ENCODE peak calls at places on chromosomes 5 and 9, in eight cellular contexts. L is HFF-Myc, M is Caco-2, G is heart right ventricle, S is astrocyte of the spinal cord, V is fibroblast of mammary gland, H is A549, W is AG10803. F is an unnamed sample.

GRCh38 chr5:160621503-160621902 is 199.8 kb downstream of the PTTG1 start:
- DNase-seq in L (no peak), M (no peak), G (no peak), S (no peak), V (no peak), H (no peak), W (no peak), F (no peak)

GRCh38 chr9:133991964-133992779 is at the start of gene VAV2:
- DNase-seq in L (no peak), M (peak; percentile 76), G (peak; percentile 75), S (peak; percentile 56), V (peak; percentile 45), H (peak; percentile 35), W (peak; percentile 63), F (peak; percentile 62)

GRCh38 chr5:54224083-54224836 is 86.1 kb downstream of the ARL15 start:
- DNase-seq in L (no peak), M (no peak), G (no peak), S (no peak), V (peak; percentile 27), H (no peak), W (peak; percentile 21), F (peak; percentile 34)

GRCh38 chr5:158921441-158922262 is 178.1 kb downstream of the EBF1 start:
- DNase-seq in L (no peak), M (no peak), G (no peak), S (no peak), V (peak; percentile 38), H (no peak), W (peak; percentile 36), F (no peak)

GRCh38 chr5:173307695-173308094 is 20.5 kb downstream of the STC2 start:
- DNase-seq in L (no peak), M (no peak), G (no peak), S (no peak), V (no peak), H (no peak), W (no peak), F (no peak)

GRCh38 chr5:160260881-160261815 is 31.8 kb downstream of the FABP6 start:
- DNase-seq in L (no peak), M (peak; percentile 97), G (no peak), S (peak; percentile 93), V (peak; percentile 24), H (no peak), W (no peak), F (peak; percentile 98)

GRCh38 chr9:13274901-13275641 is 4.4 kb downstream of the MPDZ start:
- DNase-seq in L (no peak), M (no peak), G (no peak), S (peak; percentile 66), V (peak; percentile 63), H (no peak), W (peak; percentile 66), F (peak; percentile 56)

GRCh38 chr5:33010851-33011250 is 299.7 kb downstream of the NPR3 start:
- DNase-seq in L (no peak), M (no peak), G (no peak), S (peak; percentile 27), V (peak; percentile 44), H (no peak), W (peak; percentile 59), F (no peak)

GRCh38 chr9:468766-469496 is 254.3 kb downstream of the DOCK8 start:
- DNase-seq in L (no peak), M (no peak), G (no peak), S (no peak), V (no peak), H (no peak), W (no peak), F (no peak)

GRCh38 chr9:126861707-126862460 is 1.4 kb downstream of the ZBTB34 start:
- DNase-seq in L (no peak), M (no peak), G (no peak), S (no peak), V (peak; percentile 68), H (no peak), W (peak; percentile 53), F (peak; percentile 84)

GRCh38 chr9:969693-970309 is 6.7 kb upstream of the DMRT3 start:
- DNase-seq in L (no peak), M (no peak), G (no peak), S (no peak), V (no peak), H (no peak), W (no peak), F (no peak)

GRCh38 chr5:172683696-172684464 is 42.8 kb downstream of the NEURL1B start:
- DNase-seq in L (no peak), M (no peak), G (no peak), S (no peak), V (no peak), H (no peak), W (no peak), F (no peak)

GRCh38 chr9:22119537-22120167 is 110.5 kb upstream of the CDKN2B start:
- DNase-seq in L (no peak), M (no peak), G (no peak), S (peak; percentile 63), V (peak; percentile 70), H (no peak), W (peak; percentile 47), F (peak; percentile 39)

GRCh38 chr5:153619706-153620105 is 129.2 kb downstream of the GRIA1 start:
- DNase-seq in L (no peak), M (no peak), G (no peak), S (peak; percentile 62), V (peak; percentile 63), H (no peak), W (peak; percentile 31), F (peak; percentile 39)

GRCh38 chr5:158537343-158537742 is 562.4 kb downstream of the EBF1 start:
- DNase-seq in L (no peak), M (no peak), G (no peak), S (no peak), V (no peak), H (no peak), W (no peak), F (no peak)

GRCh38 chr5:88119535-88119934 is 149.1 kb downstream of the TMEM161B start:
- DNase-seq in L (no peak), M (no peak), G (no peak), S (peak; percentile 7), V (no peak), H (no peak), W (no peak), F (no peak)

GRCh38 chr5:42515504-42515903 is 92.3 kb downstream of the GHR start:
- DNase-seq in L (no peak), M (no peak), G (no peak), S (no peak), V (no peak), H (no peak), W (no peak), F (no peak)

GRCh38 chr5:179777909-179778308 is 15.9 kb upstream of the LTC4S start:
- DNase-seq in L (no peak), M (no peak), G (no peak), S (no peak), V (no peak), H (no peak), W (no peak), F (no peak)

GRCh38 chr9:72280913-72281500 is 84.0 kb downstream of the ZFAND5 start:
- DNase-seq in L (peak; percentile 42), M (peak; percentile 38), G (peak; percentile 62), S (peak; percentile 68), V (peak; percentile 62), H (peak; percentile 63), W (peak; percentile 68), F (peak; percentile 76)

GRCh38 chr9:93603906-93604326 is 27.5 kb downstream of the PHF2 start:
- DNase-seq in L (no peak), M (no peak), G (no peak), S (no peak), V (no peak), H (no peak), W (no peak), F (no peak)

DNA sequence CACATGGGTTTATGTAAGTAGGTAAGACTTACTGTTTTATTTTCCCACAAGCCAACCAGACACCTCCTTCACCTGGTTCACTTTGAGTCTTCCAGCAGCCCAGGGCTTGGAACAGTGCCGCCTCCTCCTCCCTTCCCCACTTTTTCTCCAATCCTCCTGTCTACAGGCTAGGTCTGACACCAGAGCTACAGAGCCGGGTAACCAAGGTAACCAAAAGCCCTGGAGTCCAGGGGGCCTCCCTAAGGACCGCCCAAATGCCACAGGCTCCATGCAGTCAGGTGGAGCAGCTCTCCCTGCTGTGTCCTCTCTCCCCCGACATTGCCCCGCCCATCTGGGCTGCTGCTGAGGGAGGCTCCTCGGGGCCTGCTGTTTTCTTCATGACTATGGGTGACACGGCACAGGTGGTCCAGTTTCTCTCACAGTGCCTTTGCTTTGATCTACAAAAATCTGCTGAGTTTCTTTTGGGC is 138.0 kb upstream of the EFNA5 start:
- DNase-seq in L (no peak), M (peak; percentile 61), G (no peak), S (peak; percentile 19), V (no peak), H (no peak), W (no peak), F (no peak)
- H3K4me3 ChIP-seq in L (no peak overlapping the region), M (no peak overlapping the region), G (no peak overlapping the region), S (no peak overlapping the region), V (no peak overlapping the region), H (no peak overlapping the region), W (no peak overlapping the region), F (no peak overlapping the region)

GRCh38 chr9:130110596-130111021 is 56.9 kb downstream of the GPR107 start:
- DNase-seq in L (no peak), M (no peak), G (no peak), S (peak; percentile 61), V (peak; percentile 49), H (no peak), W (peak; percentile 40), F (peak; percentile 29)

GRCh38 chr9:130111805-130112204 is 58.1 kb downstream of the GPR107 start:
- DNase-seq in L (no peak), M (no peak), G (no peak), S (no peak), V (no peak), H (no peak), W (no peak), F (no peak)

GRCh38 chr9:130107955-130108354 is 54.2 kb downstream of the GPR107 start:
- DNase-seq in L (no peak), M (no peak), G (no peak), S (no peak), V (no peak), H (no peak), W (no peak), F (no peak)

GRCh38 chr9:130112244-130113151 is 58.8 kb downstream of the GPR107 start:
- DNase-seq in L (no peak), M (no peak), G (no peak), S (no peak), V (no peak), H (no peak), W (no peak), F (no peak)

GRCh38 chr9:130110166-130110565 is 56.5 kb downstream of the GPR107 start:
- DNase-seq in L (no peak), M (no peak), G (no peak), S (no peak), V (no peak), H (no peak), W (no peak), F (no peak)
- TF ChIP-seq CTCF in L (no peak), M (no peak), G (no peak), S (peak; percentile 47), V (no peak), H (no peak), W (no peak), F (no peak)

GRCh38 chr9:129236441-129237145 is 58.5 kb upstream of the IER5L start:
- DNase-seq in L (no peak), M (no peak), G (no peak), S (no peak), V (no peak), H (no peak), W (no peak), F (no peak)
- H3K4me3 ChIP-seq in L (no peak overlapping the region), M (no peak overlapping the region), G (no peak overlapping the region), S (no peak overlapping the region), V (no peak overlapping the region), H (no peak overlapping the region), W (no peak overlapping the region), F (no peak overlapping the region)

GRCh38 chr9:117046666-117047327 is 359.7 kb downstream of the TRIM32 start:
- DNase-seq in L (no peak), M (no peak), G (no peak), S (no peak), V (no peak), H (no peak), W (no peak), F (no peak)
- TF ChIP-seq CTCF in L (peak; percentile 5), M (no peak), G (no peak), S (no peak), V (no peak), H (no peak), W (peak; percentile 27), F (no peak)